ENCODE peak calls at places on chromosomes 1 and 21, in six cellular contexts. M, E, O, P, Z and W are unnamed samples.

GRCh38 chr21:26945916-26946315 is 21.0 kb downstream of the ADAMTS5 start:
- DNase-seq in P (peak), O (no peak), M (no peak), E (no peak), Z (no peak), W (no peak)

GRCh38 chr1:78370356-78370755 is 120.4 kb upstream of the PTGFR start:
- DNase-seq in M (no peak), P (no peak), Z (peak), E (no peak), O (no peak), W (no peak)

GRCh38 chr1:15053091-15053657 is 100.4 kb upstream of the TMEM51 start:
- DNase-seq in P (no peak), E (no peak), M (no peak), O (no peak), Z (no peak), W (no peak)

GRCh38 chr1:31297273-31298247 is 728 bp downstream of the ZCCHC17 start:
- DNase-seq in O (no peak), Z (peak), M (no peak), E (peak), P (no peak), W (no peak)

GRCh38 chr1:168121314-168122029 is 15.3 kb downstream of the GPR161 start:
- DNase-seq in M (no peak), Z (peak), P (peak), E (no peak), O (peak), W (peak)

GRCh38 chr1:156618853-156619581 is at the start of gene HAPLN2:
- DNase-seq in P (no peak), M (no peak), O (no peak), Z (peak), E (no peak), W (no peak)

GRCh38 chr1:225849905-225850304 is 32.3 kb downstream of the TMEM63A start:
- DNase-seq in Z (no peak), O (no peak), M (no peak), P (peak), E (no peak), W (peak)

GRCh38 chr1:51249445-51249844 is 13.4 kb downstream of the RNF11 start:
- DNase-seq in P (no peak), M (no peak), Z (no peak), O (no peak), E (no peak), W (no peak)

GRCh38 chr1:47184771-47185677 is 4.8 kb downstream of the PDZK1IP1 start:
- DNase-seq in E (no peak), M (no peak), Z (no peak), O (no peak), P (no peak), W (no peak)

GRCh38 chr1:31040038-31040437 is 25.5 kb downstream of the PUM1 start:
- DNase-seq in M (no peak), Z (no peak), O (no peak), P (no peak), E (no peak), W (no peak)

GRCh38 chr1:232722626-232723025 is 82.6 kb upstream of the MAP10 start:
- DNase-seq in O (no peak), Z (peak), M (no peak), E (no peak), P (no peak), W (no peak)

GRCh38 chr1:186983327-186983726 is 154.6 kb downstream of the PLA2G4A start:
- DNase-seq in M (no peak), E (no peak), O (no peak), Z (no peak), P (no peak), W (peak)

GRCh38 chr1:82978461-82979324 is 1020.2 kb downstream of the TTLL7 start:
- DNase-seq in O (no peak), M (peak), P (no peak), Z (no peak), E (peak), W (no peak)

GRCh38 chr1:200426196-200426595 is 16.4 kb upstream of the ZNF281 start:
- DNase-seq in Z (no peak), P (no peak), E (no peak), O (no peak), M (no peak), W (no peak)
- H3K4me3 ChIP-seq in Z (no peak), P (no peak), E (no peak), O (no peak), M (no peak), W (no peak)

GRCh38 chr1:32786856-32787255 is 30.3 kb downstream of the YARS1 start:
- DNase-seq in M (no peak), E (no peak), Z (no peak), P (no peak), O (no peak), W (no peak)
- H3K4me3 ChIP-seq in M (no peak), E (no peak), Z (no peak), P (no peak), O (no peak), W (no peak)

DNA sequence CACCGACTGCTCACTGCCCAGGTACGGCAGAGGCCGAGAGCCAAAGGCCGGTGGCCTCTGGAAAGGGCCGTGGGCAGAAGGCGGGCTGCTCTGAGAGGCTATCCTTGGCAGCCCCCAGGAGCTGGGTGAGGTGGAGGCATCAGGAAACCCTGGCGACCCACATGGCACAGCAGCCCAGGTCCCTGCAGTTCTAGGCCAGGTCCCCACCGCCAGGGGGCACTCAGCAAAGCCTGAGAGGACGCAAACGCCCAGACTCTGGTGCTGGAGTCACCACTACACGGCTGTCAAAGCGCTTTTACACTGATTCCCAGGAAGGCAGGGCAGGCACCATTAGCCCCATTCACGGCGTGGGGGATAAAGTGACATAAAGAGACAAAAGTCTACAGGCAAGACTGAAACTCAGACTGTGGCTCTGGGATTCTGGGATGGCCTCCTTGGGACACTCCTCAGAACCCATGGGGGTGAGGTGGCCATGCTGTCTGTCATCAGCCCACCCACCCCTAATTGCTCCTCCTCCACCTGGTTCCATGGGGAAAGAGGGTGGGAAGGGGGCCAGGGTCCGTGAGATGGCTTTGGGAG is 4.9 kb downstream of the PLEKHG5 start:
- DNase-seq in Z (peak), P (peak), M (peak), E (peak), O (peak), W (peak)
- H3K4me3 ChIP-seq in Z (peak), P (no peak), M (peak), E (no peak), O (no peak), W (no peak)

DNA sequence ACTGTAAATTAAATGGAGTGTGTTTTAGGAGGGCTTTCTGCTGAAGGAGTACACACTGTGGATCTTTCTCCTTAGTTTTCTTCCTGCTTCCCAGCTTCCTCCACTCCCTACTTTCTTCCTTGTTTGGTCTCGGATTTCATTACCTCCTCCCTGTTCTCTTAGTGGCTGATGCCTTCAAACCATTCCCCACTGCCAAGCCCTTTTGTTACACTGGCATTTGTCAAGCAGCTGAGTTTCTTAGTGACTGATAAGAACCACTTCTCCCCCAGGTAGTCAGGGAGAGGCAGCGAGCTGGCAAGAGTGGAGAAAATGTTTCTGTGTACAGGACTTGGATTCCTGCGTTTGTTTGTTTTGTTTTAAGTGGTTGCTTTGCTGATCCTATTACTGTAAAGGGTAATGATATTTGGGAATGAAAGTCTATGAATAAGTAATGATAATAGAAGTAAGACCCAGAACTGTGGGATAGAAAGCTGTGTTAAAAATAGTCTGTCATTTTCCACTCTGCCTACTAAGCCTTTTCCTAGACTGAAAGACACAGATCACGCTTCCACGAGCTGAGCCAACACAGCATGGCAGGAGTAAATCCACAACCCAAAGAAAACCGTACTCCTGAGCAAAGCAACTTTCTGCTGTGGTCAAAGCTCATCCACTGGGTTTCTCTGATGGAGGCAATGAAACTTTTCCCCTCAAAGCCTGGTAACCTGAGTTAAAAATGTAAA is 10.1 kb upstream of the SERTAD4 start:
- DNase-seq in M (no peak), P (no peak), O (no peak), E (peak), Z (peak), W (peak)
- H3K4me3 ChIP-seq in M (no peak), P (no peak), O (peak), E (no peak), Z (no peak), W (no peak)

DNA sequence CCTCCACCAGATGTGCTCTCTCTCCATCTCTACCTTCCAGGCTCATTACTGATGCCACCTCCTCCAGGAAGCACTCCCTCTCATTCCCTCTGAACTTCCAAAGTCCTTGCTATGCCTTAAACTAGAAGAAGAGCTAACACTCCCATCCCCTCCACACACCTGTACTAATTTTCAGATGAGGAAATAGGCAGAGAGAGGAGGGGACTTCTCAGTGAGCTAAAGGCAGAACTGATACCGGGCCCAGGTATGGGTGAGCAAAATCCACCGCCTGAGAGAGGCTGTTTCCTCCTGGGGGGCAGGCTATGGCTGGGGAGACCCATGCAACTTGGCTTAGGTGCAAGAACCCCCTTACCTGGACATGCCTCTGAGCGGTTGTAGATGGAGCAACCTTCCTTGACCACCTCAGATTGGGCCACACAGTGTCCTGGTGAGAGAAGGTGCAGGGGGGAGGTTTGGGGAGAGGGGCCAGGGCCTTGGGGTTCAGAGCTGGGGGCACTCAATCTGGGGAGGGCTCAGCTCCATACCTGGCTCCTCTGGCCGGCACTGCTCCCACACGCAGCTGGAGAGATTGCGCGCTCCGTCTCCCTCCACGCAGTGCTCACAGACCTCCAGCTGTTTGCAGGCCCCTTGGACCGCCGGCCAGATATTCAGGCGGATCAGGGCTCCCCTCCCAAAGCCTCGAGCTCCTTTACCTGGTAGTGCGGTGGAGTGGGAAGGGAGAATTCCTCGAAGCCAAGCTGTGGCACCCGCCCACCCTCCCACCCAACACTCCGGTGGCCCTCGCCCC is 964 bp downstream of the CD164L2 start:
- DNase-seq in P (no peak), O (no peak), Z (no peak), E (no peak), M (no peak), W (no peak)
- H3K4me3 ChIP-seq in P (no peak), O (no peak), Z (no peak), E (no peak), M (no peak), W (no peak)

GRCh38 chr21:42406846-42407245 is 3.1 kb downstream of the UBASH3A start:
- DNase-seq in O (no peak), E (no peak), M (no peak), Z (no peak), P (no peak), W (no peak)
- H3K4me3 ChIP-seq in O (no peak), E (no peak), M (no peak), Z (no peak), P (no peak), W (no peak)